ENCODE peak calls at places on chromosomes 13 and 19, in six cellular contexts. B is K562, D is SK-N-SH, V is HepG2, W is H1, S is HCT116. Q is an unnamed sample.

GRCh38 chr13:109668433-109669233 is 117.8 kb downstream of the IRS2 start:
- DNase-seq in B (no peak), D (peak), V (no peak), W (no peak), S (no peak), Q (no peak)

GRCh38 chr19:8494158-8494557 is 8.3 kb downstream of the PRAM1 start:
- DNase-seq in B (no peak), D (no peak), V (no peak), W (no peak), S (no peak), Q (no peak)

GRCh38 chr19:44807162-44807561 is 1.7 kb upstream of the BCAM start:
- DNase-seq in B (peak), D (no peak), V (peak), W (no peak), S (no peak), Q (no peak)

GRCh38 chr19:32302778-32303177 is 42.6 kb upstream of the ZNF507 start:
- DNase-seq in B (no peak), D (no peak), V (no peak), W (no peak), S (no peak), Q (no peak)

GRCh38 chr13:99686944-99687382 is 185.7 kb downstream of the TM9SF2 start:
- DNase-seq in B (no peak), D (no peak), V (no peak), W (peak), S (no peak), Q (no peak)

GRCh38 chr19:15562861-15563260 is 52.2 kb upstream of the CYP4F8 start:
- DNase-seq in B (no peak), D (no peak), V (peak), W (no peak), S (peak), Q (no peak)

GRCh38 chr13:112894673-112895481 is 74.1 kb upstream of the MCF2L start:
- DNase-seq in B (no peak), D (peak), V (peak), W (no peak), S (no peak), Q (no peak)

GRCh38 chr13:96034662-96035061 is 18.5 kb downstream of the UGGT2 start:
- DNase-seq in B (no peak), D (no peak), V (no peak), W (no peak), S (no peak), Q (no peak)

GRCh38 chr13:28984825-28985224 is 164.7 kb downstream of the MTUS2 start:
- DNase-seq in B (no peak), D (no peak), V (no peak), W (no peak), S (no peak), Q (no peak)

GRCh38 chr19:17405250-17406038 is at the start of gene BST2:
- DNase-seq in B (peak), D (peak), V (peak), W (no peak), S (no peak), Q (peak)

DNA sequence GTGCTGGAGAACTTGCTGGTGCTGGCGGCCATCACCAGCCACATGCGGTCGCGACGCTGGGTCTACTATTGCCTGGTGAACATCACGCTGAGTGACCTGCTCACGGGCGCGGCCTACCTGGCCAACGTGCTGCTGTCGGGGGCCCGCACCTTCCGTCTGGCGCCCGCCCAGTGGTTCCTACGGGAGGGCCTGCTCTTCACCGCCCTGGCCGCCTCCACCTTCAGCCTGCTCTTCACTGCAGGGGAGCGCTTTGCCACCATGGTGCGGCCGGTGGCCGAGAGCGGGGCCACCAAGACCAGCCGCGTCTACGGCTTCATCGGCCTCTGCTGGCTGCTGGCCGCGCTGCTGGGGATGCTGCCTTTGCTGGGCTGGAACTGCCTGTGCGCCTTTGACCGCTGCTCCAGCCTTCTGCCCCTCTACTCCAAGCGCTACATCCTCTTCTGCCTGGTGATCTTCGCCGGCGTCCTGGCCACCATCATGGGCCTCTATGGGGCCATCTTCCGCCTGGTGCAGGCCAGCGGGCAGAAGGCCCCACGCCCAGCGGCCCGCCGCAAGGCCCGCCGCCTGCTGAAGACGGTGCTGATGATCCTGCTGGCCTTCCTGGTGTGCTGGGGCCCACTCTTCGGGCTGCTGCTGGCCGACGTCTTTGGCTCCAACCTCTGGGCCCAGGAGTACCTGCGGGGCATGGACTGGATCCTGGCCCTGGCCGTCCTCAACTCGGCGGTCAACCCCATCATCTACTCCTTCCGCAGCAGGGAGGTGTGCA is 587 bp downstream of the S1PR4 start:
- DNase-seq in B (no peak), D (no peak), V (no peak), W (no peak), S (no peak), Q (no peak)
- TF ChIP-seq POLR2AphosphoS5 in B (no peak), D (no peak), V (no peak), W (no peak), S (no peak), Q (peak)

GRCh38 chr19:1455336-1456120 is 5.6 kb downstream of the APC2 start:
- DNase-seq in B (peak), D (peak), V (peak), W (peak), S (peak), Q (no peak)
- TF ChIP-seq JUND in B (peak), D (no peak), V (no peak), W (no peak), S (no peak), Q (no peak)

GRCh38 chr19:11924886-11925583 is at the start of gene ZNF700:
- DNase-seq in B (peak), D (peak), V (peak), W (peak), S (peak), Q (peak)
- TF ChIP-seq POLR2AphosphoS5 in B (peak), D (peak), V (peak), W (peak), S (peak), Q (peak)

GRCh38 chr13:59269476-59269875 is 894.3 kb downstream of the DIAPH3 start:
- DNase-seq in B (no peak), D (no peak), V (no peak), W (no peak), S (no peak), Q (no peak)
- TF ChIP-seq JUND in B (no peak), D (no peak), V (no peak), W (no peak), S (no peak), Q (no peak)

DNA sequence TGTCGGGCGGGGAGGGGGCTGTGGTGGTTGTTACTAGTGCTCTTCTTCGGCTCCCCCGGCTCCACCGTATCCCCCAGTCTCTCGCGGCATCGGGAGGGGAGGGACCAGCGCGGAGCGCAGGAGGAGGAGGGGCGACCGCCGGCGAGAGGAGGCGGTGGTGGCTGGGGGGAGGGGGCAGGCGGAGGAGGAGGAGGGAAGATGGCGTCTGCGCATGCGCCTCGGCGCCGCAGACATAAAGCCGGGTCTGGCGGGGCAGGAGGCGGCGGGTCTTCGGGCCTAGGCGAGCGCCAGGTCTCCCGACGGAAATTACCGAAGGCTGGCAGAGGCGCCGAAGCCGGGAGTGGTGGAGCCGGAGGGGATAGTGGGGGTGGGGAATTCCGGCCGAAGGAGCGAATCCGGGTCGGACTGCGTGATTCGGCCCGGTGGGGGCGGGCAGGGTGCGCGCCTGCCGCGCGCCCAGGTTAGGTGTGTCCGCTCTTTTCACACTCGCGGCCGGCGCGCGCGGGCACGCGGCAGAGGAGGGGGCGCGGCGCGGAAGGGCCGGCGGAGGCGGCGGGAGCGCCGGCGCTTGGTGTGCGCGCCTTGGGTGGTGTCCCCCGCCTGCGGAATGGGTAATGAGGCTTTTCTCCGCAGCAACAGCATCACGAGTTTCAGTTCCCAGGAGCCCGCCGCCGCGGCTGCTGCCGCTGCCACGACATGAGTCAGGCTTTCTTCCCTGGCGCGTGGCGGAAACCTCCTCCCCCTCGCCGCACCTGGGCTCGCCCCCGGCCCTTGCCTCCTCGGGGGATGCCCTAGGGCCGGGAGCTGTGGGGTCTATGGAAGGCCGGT is 1.3 kb upstream of the TSC22D1 start:
- DNase-seq in B (peak), D (peak), V (peak), W (peak), S (peak), Q (peak)
- TF ChIP-seq POLR2AphosphoS5 in B (no peak), D (peak), V (peak), W (peak), S (peak), Q (peak)

Q was measured in GM12878.